ENCODE peak calls at places on chromosomes 12 and 14, in ten cellular contexts. K, Q, W, A, R, V, O, I, F and N are unnamed samples.

GRCh38 chr12:18323159-18323558 is 61.8 kb downstream of the PIK3C2G start:
- DNase-seq in K (no peak), Q (no peak), W (no peak), A (no peak), R (no peak), V (no peak), O (no peak), I (peak; percentile 5), F (no peak), N (no peak)

GRCh38 chr12:123150273-123150803 is 552 bp downstream of the PITPNM2 start:
- DNase-seq in K (no peak), Q (peak; percentile 88), W (peak; percentile 85), A (peak; percentile 16), R (peak; percentile 77), V (no peak), O (no peak), I (peak; percentile 26), F (no peak), N (no peak)

GRCh38 chr12:31466768-31467167 is 124.2 kb downstream of the DENND5B start:
- DNase-seq in K (no peak), Q (no peak), W (no peak), A (no peak), R (no peak), V (no peak), O (no peak), I (peak; percentile 25), F (no peak), N (no peak)

GRCh38 chr12:16807731-16808130 is 201.8 kb upstream of the LMO3 start:
- DNase-seq in K (no peak), Q (no peak), W (no peak), A (no peak), R (no peak), V (no peak), O (no peak), I (no peak), F (no peak), N (no peak)

GRCh38 chr14:25042362-25043299 is 7.3 kb downstream of the STXBP6 start:
- DNase-seq in K (no peak), Q (no peak), W (no peak), A (no peak), R (peak; percentile 57), V (peak; percentile 73), O (no peak), I (peak; percentile 75), F (no peak), N (no peak)

GRCh38 chr12:11705010-11705409 is 55.5 kb downstream of the ETV6 start:
- DNase-seq in K (no peak), Q (no peak), W (no peak), A (no peak), R (no peak), V (no peak), O (no peak), I (peak; percentile 92), F (peak; percentile 83), N (no peak)

GRCh38 chr14:104925941-104926609 is 1.4 kb downstream of the PLD4 start:
- DNase-seq in K (no peak), Q (peak; percentile 83), W (peak; percentile 61), A (no peak), R (no peak), V (no peak), O (no peak), I (peak; percentile 12), F (no peak), N (no peak)

GRCh38 chr12:4540633-4541032 is 1.9 kb downstream of the RAD51AP1 start:
- DNase-seq in K (no peak), Q (no peak), W (no peak), A (no peak), R (no peak), V (no peak), O (no peak), I (no peak), F (no peak), N (peak; percentile 17)

GRCh38 chr14:22084393-22085281 is 411.0 kb upstream of the OR4E1 start:
- DNase-seq in K (no peak), Q (no peak), W (no peak), A (peak; percentile 44), R (no peak), V (peak; percentile 65), O (no peak), I (peak; percentile 70), F (no peak), N (no peak)

GRCh38 chr12:78209851-78210493 is 379.3 kb downstream of the NAV3 start:
- DNase-seq in K (no peak), Q (no peak), W (no peak), A (no peak), R (no peak), V (no peak), O (no peak), I (peak; percentile 73), F (peak; percentile 37), N (no peak)

GRCh38 chr14:86640288-86640687 is 1110.3 kb downstream of the FLRT2 start:
- DNase-seq in K (no peak), Q (no peak), W (no peak), A (no peak), R (no peak), V (peak; percentile 87), O (no peak), I (no peak), F (no peak), N (no peak)

GRCh38 chr14:44960146-44960545 is 1.6 kb downstream of the KLHL28 start:
- DNase-seq in K (no peak), Q (no peak), W (no peak), A (no peak), R (no peak), V (no peak), O (no peak), I (no peak), F (no peak), N (no peak)

GRCh38 chr12:7092229-7092985 is at the start of gene C1R:
- DNase-seq in K (peak; percentile 77), Q (peak; percentile 94), W (peak; percentile 96), A (peak; percentile 67), R (peak; percentile 92), V (peak; percentile 67), O (no peak), I (peak; percentile 96), F (peak; percentile 63), N (peak; percentile 48)
- H3K4me3 ChIP-seq in K (peak within 1 kb of the TSS; percentile 49), Q (peak within 1 kb of the TSS; percentile 29), W (peak within 1 kb of the TSS; percentile 80), A (no peak within 1 kb of the TSS), R (no peak within 1 kb of the TSS), V (no peak within 1 kb of the TSS), O (peak within 1 kb of the TSS; percentile 53), I (peak within 1 kb of the TSS; percentile 66), F (peak within 1 kb of the TSS; percentile 76), N (no peak within 1 kb of the TSS)

DNA sequence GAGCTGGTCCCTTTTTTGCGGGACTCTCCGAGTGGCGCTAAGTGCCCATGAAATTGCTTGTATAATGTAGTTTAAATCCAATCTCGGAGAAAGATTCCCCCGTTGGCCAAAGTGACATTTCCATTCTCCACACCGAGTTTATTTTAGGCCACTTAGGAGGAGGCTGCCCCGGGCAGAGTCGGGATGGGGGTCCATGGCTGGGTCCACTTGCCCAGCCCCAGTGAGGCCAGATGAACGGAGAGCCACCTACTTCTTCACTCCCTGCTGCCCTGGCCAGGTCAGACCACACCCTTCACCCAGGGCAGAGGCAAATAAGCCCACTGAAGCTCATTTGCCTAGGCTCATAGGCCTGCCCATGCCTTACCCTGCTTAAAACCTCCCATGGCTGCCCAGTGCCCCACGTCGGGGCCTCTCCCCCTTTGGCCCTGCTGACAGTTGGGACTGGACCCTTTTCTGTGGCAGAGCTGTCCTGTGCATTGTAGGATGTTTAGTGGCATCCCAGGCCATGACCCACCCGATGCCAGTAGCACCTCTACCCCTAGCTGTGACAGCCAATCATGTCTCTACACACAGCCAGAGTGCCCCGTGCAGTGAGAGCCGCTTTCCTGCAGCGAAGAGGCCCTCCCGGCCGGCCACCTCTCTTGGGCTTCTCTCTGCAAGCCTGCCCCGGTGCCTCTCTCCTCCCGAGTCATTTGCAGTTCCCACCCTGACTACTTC is 51.3 kb downstream of the FAM222A start:
- DNase-seq in K (peak; percentile 24), Q (peak; percentile 81), W (peak; percentile 33), A (no peak), R (peak; percentile 43), V (no peak), O (no peak), I (no peak), F (no peak), N (no peak)
- H3K4me3 ChIP-seq in K (no peak overlapping the region), Q (no peak overlapping the region), W (no peak overlapping the region), A (no peak overlapping the region), R (no peak overlapping the region), V (no peak overlapping the region), O (no peak overlapping the region), I (no peak overlapping the region), F (no peak overlapping the region), N (no peak overlapping the region)

GRCh38 chr12:55549302-55549701 is at the start of gene OR6C4:
- DNase-seq in K (no peak), Q (no peak), W (no peak), A (no peak), R (no peak), V (no peak), O (no peak), I (no peak), F (no peak), N (no peak)
- H3K4me3 ChIP-seq in K (no peak within 1 kb of the TSS), Q (no peak within 1 kb of the TSS), W (no peak within 1 kb of the TSS), A (no peak within 1 kb of the TSS), R (no peak within 1 kb of the TSS), V (no peak within 1 kb of the TSS), O (no peak within 1 kb of the TSS), I (no peak within 1 kb of the TSS), F (no peak within 1 kb of the TSS), N (no peak within 1 kb of the TSS)

DNA sequence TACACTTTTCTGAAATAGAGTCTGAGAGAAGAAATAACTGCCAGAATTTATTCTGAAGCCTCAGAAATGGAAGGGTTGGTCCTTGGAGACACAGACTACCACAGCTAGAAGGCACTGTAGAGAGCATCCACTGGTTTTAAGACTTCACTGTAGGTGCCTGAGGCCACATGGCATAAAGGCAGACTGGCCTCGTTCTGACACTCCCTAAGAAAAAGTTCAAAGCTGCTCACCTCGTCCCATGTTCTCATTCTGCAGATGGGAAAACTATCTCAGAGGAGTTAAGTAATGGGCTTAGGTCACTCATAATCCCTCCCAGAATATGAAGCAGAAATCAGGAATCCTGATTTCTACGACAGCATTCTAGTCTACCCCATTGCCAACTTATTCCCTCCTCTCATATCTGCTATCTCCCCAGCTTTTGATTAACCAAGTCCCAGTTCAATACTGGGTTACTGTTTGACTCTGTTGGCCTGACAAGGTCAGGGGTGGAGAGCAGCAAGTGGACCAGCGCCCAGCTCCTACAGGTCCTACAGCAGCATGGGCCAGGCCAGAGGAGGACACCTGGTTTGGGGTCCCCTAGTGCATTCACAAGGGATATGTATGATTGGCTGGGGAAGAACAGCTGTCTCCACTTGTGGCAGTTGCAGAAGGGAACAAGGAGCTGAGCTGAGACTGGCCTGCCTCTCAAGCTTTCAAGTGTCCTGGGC is 3.7 kb downstream of the ITGA5 start:
- DNase-seq in K (no peak), Q (no peak), W (no peak), A (no peak), R (peak; percentile 45), V (no peak), O (no peak), I (no peak), F (no peak), N (peak; percentile 52)
- H3K4me3 ChIP-seq in K (peak overlapping the region; percentile 76), Q (no peak overlapping the region), W (no peak overlapping the region), A (no peak overlapping the region), R (peak overlapping the region; percentile 40), V (no peak overlapping the region), O (peak overlapping the region; percentile 85), I (no peak overlapping the region), F (no peak overlapping the region), N (no peak overlapping the region)

GRCh38 chr12:3150820-3151590 is 73.8 kb downstream of the TSPAN9 start:
- DNase-seq in K (no peak), Q (no peak), W (peak; percentile 35), A (no peak), R (peak; percentile 89), V (peak; percentile 84), O (no peak), I (peak; percentile 68), F (no peak), N (no peak)
- H3K4me3 ChIP-seq in K (no peak overlapping the region), Q (no peak overlapping the region), W (no peak overlapping the region), A (no peak overlapping the region), R (no peak overlapping the region), V (no peak overlapping the region), O (no peak overlapping the region), I (no peak overlapping the region), F (no peak overlapping the region), N (no peak overlapping the region)